ENCODE peak calls at places on chromosome 11, in eight cellular contexts. B, V, Y, L, A, W, F and I are unnamed samples.

GRCh38 chr11:373716-374551 is 4.6 kb downstream of the B4GALNT4 start:
- DNase-seq in B (no peak), V (peak; percentile 76), Y (no peak), L (no peak), A (no peak), W (no peak), F (no peak), I (no peak)

GRCh38 chr11:84817998-84818397 is 809.1 kb downstream of the DLG2 start:
- DNase-seq in B (peak; percentile 6), V (no peak), Y (peak; percentile 73), L (no peak), A (peak; percentile 86), W (peak; percentile 54), F (no peak), I (no peak)

GRCh38 chr11:22456993-22457748 is 119.0 kb downstream of the SLC17A6 start:
- DNase-seq in B (no peak), V (no peak), Y (no peak), L (no peak), A (no peak), W (no peak), F (no peak), I (no peak)

GRCh38 chr11:126149759-126150236 is 61.7 kb downstream of the RPUSD4 start:
- DNase-seq in B (no peak), V (no peak), Y (no peak), L (no peak), A (no peak), W (no peak), F (no peak), I (no peak)

GRCh38 chr11:2582958-2583604 is 116.7 kb downstream of the KCNQ1OT1 start:
- DNase-seq in B (no peak), V (peak; percentile 33), Y (no peak), L (no peak), A (no peak), W (no peak), F (peak; percentile 9), I (no peak)

GRCh38 chr11:6403539-6403938 is 13.3 kb downstream of the SMPD1 start:
- DNase-seq in B (no peak), V (no peak), Y (no peak), L (no peak), A (no peak), W (no peak), F (no peak), I (no peak)

GRCh38 chr11:116310215-116310614 is 462.6 kb downstream of the BUD13 start:
- DNase-seq in B (peak; percentile 64), V (no peak), Y (peak; percentile 0), L (no peak), A (no peak), W (no peak), F (no peak), I (no peak)

GRCh38 chr11:58395581-58395980 is 11.1 kb downstream of the OR5B3 start:
- DNase-seq in B (no peak), V (no peak), Y (peak; percentile 9), L (no peak), A (peak; percentile 81), W (peak; percentile 11), F (no peak), I (no peak)

GRCh38 chr11:66700742-66701141 is 23.1 kb upstream of the RBM4B start:
- DNase-seq in B (no peak), V (no peak), Y (no peak), L (no peak), A (no peak), W (no peak), F (no peak), I (no peak)

GRCh38 chr11:72781313-72782080 is 12.3 kb downstream of the STARD10 start:
- DNase-seq in B (no peak), V (no peak), Y (no peak), L (peak; percentile 87), A (no peak), W (no peak), F (peak; percentile 45), I (peak; percentile 89)

GRCh38 chr11:73184953-73185671 is 33.0 kb upstream of the P2RY2 start:
- DNase-seq in B (peak; percentile 28), V (peak; percentile 68), Y (peak; percentile 62), L (peak; percentile 76), A (peak; percentile 76), W (peak; percentile 45), F (peak; percentile 68), I (peak; percentile 68)

GRCh38 chr11:45606514-45607024 is 58.9 kb downstream of the CHST1 start:
- DNase-seq in B (no peak), V (peak; percentile 63), Y (no peak), L (no peak), A (no peak), W (no peak), F (no peak), I (no peak)

GRCh38 chr11:59611570-59612565 is 3.7 kb downstream of the OSBP start:
- DNase-seq in B (no peak), V (no peak), Y (no peak), L (no peak), A (peak; percentile 8), W (no peak), F (no peak), I (no peak)

GRCh38 chr11:44189986-44190882 is 94.8 kb downstream of the EXT2 start:
- DNase-seq in B (no peak), V (no peak), Y (no peak), L (no peak), A (no peak), W (no peak), F (no peak), I (no peak)

GRCh38 chr11:83583953-83584352 is 297.8 kb upstream of the CCDC90B start:
- DNase-seq in B (peak; percentile 63), V (no peak), Y (peak; percentile 10), L (peak; percentile 36), A (peak; percentile 76), W (peak; percentile 39), F (no peak), I (peak; percentile 45)

GRCh38 chr11:20599424-20600346 is at the start of gene SLC6A5:
- DNase-seq in B (peak; percentile 33), V (no peak), Y (peak; percentile 61), L (peak; percentile 53), A (peak; percentile 49), W (peak; percentile 41), F (peak; percentile 32), I (peak; percentile 69)

GRCh38 chr11:77542296-77542695 is 47.5 kb upstream of the AQP11 start:
- DNase-seq in B (peak; percentile 37), V (no peak), Y (peak; percentile 32), L (no peak), A (peak; percentile 62), W (peak; percentile 45), F (no peak), I (no peak)

GRCh38 chr11:123233280-123233977 is 38.4 kb upstream of the CLMP start:
- DNase-seq in B (no peak), V (no peak), Y (no peak), L (peak; percentile 52), A (no peak), W (no peak), F (no peak), I (peak; percentile 33)

GRCh38 chr11:123233978-123234340 is 38.9 kb upstream of the CLMP start:
- DNase-seq in B (no peak), V (no peak), Y (no peak), L (no peak), A (no peak), W (no peak), F (no peak), I (no peak)

GRCh38 chr11:123238297-123238696 is 43.2 kb upstream of the CLMP start:
- DNase-seq in B (peak; percentile 33), V (no peak), Y (peak; percentile 76), L (no peak), A (peak; percentile 43), W (no peak), F (peak; percentile 32), I (no peak)

GRCh38 chr11:123235117-123235686 is 40.2 kb upstream of the CLMP start:
- DNase-seq in B (no peak), V (peak; percentile 51), Y (peak; percentile 57), L (no peak), A (peak; percentile 61), W (no peak), F (peak; percentile 48), I (no peak)

DNA sequence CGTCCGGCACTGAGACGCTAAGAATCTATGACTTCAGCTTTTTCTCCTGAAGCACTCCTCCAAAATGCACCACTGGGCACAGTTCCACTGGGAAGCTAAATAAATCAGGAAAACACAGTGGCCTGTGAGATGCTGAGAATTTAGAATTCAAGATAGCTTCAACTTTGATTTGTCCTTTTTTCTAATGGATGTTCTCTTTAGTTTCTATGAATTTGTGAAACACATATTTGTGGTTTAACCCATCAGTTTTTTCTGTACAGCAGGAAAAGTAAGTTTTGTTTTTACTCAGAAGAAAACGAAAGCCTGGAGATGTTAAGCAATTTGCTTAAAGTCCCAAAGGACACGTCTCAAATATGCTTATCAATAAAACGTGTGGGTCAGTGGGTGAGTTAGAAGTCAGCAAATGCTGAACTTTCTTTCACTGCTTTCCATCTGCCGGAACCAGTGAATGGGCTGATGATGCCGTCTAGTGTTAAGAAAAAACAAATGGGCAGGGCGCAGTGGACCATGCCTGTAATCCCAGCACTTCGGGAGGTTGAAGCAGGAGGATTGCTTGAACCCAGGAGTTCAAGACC is 40.7 kb upstream of the CLMP start:
- DNase-seq in B (peak; percentile 50), V (no peak), Y (peak; percentile 70), L (no peak), A (peak; percentile 73), W (no peak), F (no peak), I (no peak)
- TF ChIP-seq CTCF in B (no peak), V (no peak), Y (peak; percentile 30), L (no peak), A (peak; percentile 33), W (no peak), F (no peak), I (no peak)

GRCh38 chr11:118923721-118924587 is 1.8 kb downstream of the BCL9L start:
- DNase-seq in B (no peak), V (no peak), Y (no peak), L (no peak), A (no peak), W (no peak), F (no peak), I (no peak)
- TF ChIP-seq CTCF in B (no peak), V (no peak), Y (no peak), L (no peak), A (no peak), W (no peak), F (no peak), I (no peak)

GRCh38 chr11:93784935-93785360 is 866 bp downstream of the MED17 start:
- DNase-seq in B (no peak), V (no peak), Y (peak; percentile 4), L (no peak), A (no peak), W (no peak), F (no peak), I (no peak)
- TF ChIP-seq CTCF in B (no peak), V (no peak), Y (no peak), L (no peak), A (no peak), W (no peak), F (no peak), I (no peak)

DNA sequence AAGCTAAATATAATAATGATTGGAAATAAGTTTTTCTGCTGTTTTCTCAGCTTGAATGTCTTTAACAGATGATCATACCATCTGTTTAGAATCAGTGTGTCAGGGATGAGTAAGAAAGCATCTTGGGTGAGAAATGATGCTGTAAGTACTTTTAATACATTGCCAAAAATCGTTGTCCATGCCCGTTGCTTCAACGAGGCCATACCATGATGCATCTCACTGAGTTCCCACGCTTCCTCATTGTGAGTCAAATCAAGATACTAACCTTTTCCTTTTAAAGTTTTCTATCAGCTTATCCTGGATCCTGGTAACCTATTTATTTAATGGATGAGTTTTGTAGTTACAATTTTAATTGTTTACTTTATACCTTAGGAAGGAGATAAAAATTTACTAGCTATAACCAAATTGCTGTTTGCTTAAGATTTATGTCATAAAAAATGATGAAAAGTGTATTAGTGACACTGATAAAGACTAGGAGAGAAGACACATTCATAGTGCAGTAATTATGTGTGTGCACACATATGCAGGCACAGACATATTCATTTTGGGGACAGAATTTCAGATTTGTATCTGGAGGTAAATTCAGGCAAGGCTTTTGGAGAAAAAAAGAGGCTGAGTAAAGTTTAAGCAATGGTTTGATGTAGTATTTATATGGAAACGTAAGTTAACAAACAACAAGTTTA is 154.8 kb downstream of the UVRAG start:
- DNase-seq in B (peak; percentile 30), V (no peak), Y (peak; percentile 40), L (no peak), A (peak; percentile 95), W (peak; percentile 61), F (no peak), I (no peak)
- TF ChIP-seq CTCF in B (no peak), V (no peak), Y (no peak), L (no peak), A (no peak), W (no peak), F (no peak), I (no peak)